ENCODE peak calls at places on chromosomes 7 and 10, in nine cellular contexts. One of them, this sample, is unnamed.

GRCh38 chr7:76512941-76513816 is 2.8 kb downstream of the UPK3B start:
- DNase-seq in mesendoderm: peak
- DNase-seq in effector memory CD4-positive, alpha-beta T cell: no peak
- DNase-seq in RWPE2: no peak
- DNase-seq in heart left ventricle: no peak
- DNase-seq in CD8-positive, alpha-beta T cell: no peak
- DNase-seq in stomach: no peak
- DNase-seq in ovary: peak
- DNase-seq in adrenal gland: no peak
- DNase-seq in this sample: no peak

GRCh38 chr10:78524941-78525340 is 491.3 kb downstream of the RPS24 start:
- DNase-seq in mesendoderm: no peak
- DNase-seq in effector memory CD4-positive, alpha-beta T cell: no peak
- DNase-seq in RWPE2: peak
- DNase-seq in heart left ventricle: no peak
- DNase-seq in CD8-positive, alpha-beta T cell: no peak
- DNase-seq in stomach: no peak
- DNase-seq in ovary: no peak
- DNase-seq in adrenal gland: no peak
- DNase-seq in this sample: no peak

GRCh38 chr10:131776496-131776895 is 124.3 kb upstream of the PPP2R2D start:
- DNase-seq in mesendoderm: no peak
- DNase-seq in effector memory CD4-positive, alpha-beta T cell: no peak
- DNase-seq in RWPE2: no peak
- DNase-seq in heart left ventricle: no peak
- DNase-seq in CD8-positive, alpha-beta T cell: no peak
- DNase-seq in stomach: peak
- DNase-seq in ovary: no peak
- DNase-seq in adrenal gland: no peak
- DNase-seq in this sample: no peak

GRCh38 chr10:68628576-68629127 is 68.5 kb downstream of the TET1 start:
- DNase-seq in mesendoderm: no peak
- DNase-seq in effector memory CD4-positive, alpha-beta T cell: no peak
- DNase-seq in RWPE2: no peak
- DNase-seq in heart left ventricle: no peak
- DNase-seq in CD8-positive, alpha-beta T cell: peak
- DNase-seq in stomach: no peak
- DNase-seq in ovary: no peak
- DNase-seq in adrenal gland: no peak
- DNase-seq in this sample: no peak

GRCh38 chr10:75127481-75127880 is 16.0 kb downstream of the SAMD8 start:
- DNase-seq in mesendoderm: no peak
- DNase-seq in effector memory CD4-positive, alpha-beta T cell: no peak
- DNase-seq in RWPE2: no peak
- DNase-seq in heart left ventricle: no peak
- DNase-seq in CD8-positive, alpha-beta T cell: no peak
- DNase-seq in stomach: no peak
- DNase-seq in ovary: no peak
- DNase-seq in adrenal gland: no peak
- DNase-seq in this sample: peak

GRCh38 chr10:122460891-122461293 is 461 bp upstream of the HTRA1 start:
- DNase-seq in mesendoderm: no peak
- DNase-seq in effector memory CD4-positive, alpha-beta T cell: no peak
- DNase-seq in RWPE2: no peak
- DNase-seq in heart left ventricle: peak
- DNase-seq in CD8-positive, alpha-beta T cell: no peak
- DNase-seq in stomach: no peak
- DNase-seq in ovary: peak
- DNase-seq in adrenal gland: peak
- DNase-seq in this sample: no peak

GRCh38 chr7:22849158-22849557 is 26.5 kb upstream of the TOMM7 start:
- DNase-seq in mesendoderm: no peak
- DNase-seq in effector memory CD4-positive, alpha-beta T cell: no peak
- DNase-seq in RWPE2: no peak
- DNase-seq in heart left ventricle: no peak
- DNase-seq in CD8-positive, alpha-beta T cell: no peak
- DNase-seq in stomach: no peak
- DNase-seq in ovary: no peak
- DNase-seq in adrenal gland: no peak
- DNase-seq in this sample: no peak

GRCh38 chr7:466465-467191 is 53.0 kb downstream of the PDGFA start:
- DNase-seq in mesendoderm: no peak
- DNase-seq in effector memory CD4-positive, alpha-beta T cell: no peak
- DNase-seq in RWPE2: no peak
- DNase-seq in heart left ventricle: no peak
- DNase-seq in CD8-positive, alpha-beta T cell: no peak
- DNase-seq in stomach: no peak
- DNase-seq in ovary: peak
- DNase-seq in adrenal gland: peak
- DNase-seq in this sample: no peak

GRCh38 chr7:6571160-6571779 is 6.0 kb upstream of the ZDHHC4 start:
- DNase-seq in mesendoderm: no peak
- DNase-seq in effector memory CD4-positive, alpha-beta T cell: no peak
- DNase-seq in RWPE2: no peak
- DNase-seq in heart left ventricle: no peak
- DNase-seq in CD8-positive, alpha-beta T cell: no peak
- DNase-seq in stomach: no peak
- DNase-seq in ovary: no peak
- DNase-seq in adrenal gland: no peak
- DNase-seq in this sample: peak

GRCh38 chr7:1990001-1990670 is 242.6 kb downstream of the MAD1L1 start:
- DNase-seq in mesendoderm: no peak
- DNase-seq in effector memory CD4-positive, alpha-beta T cell: no peak
- DNase-seq in RWPE2: no peak
- DNase-seq in heart left ventricle: peak
- DNase-seq in CD8-positive, alpha-beta T cell: no peak
- DNase-seq in stomach: no peak
- DNase-seq in ovary: no peak
- DNase-seq in adrenal gland: no peak
- DNase-seq in this sample: no peak

GRCh38 chr10:43078986-43079273 is 2.1 kb downstream of the RET start:
- DNase-seq in mesendoderm: peak
- DNase-seq in effector memory CD4-positive, alpha-beta T cell: no peak
- DNase-seq in RWPE2: no peak
- DNase-seq in heart left ventricle: peak
- DNase-seq in CD8-positive, alpha-beta T cell: peak
- DNase-seq in stomach: no peak
- DNase-seq in ovary: no peak
- DNase-seq in adrenal gland: no peak
- DNase-seq in this sample: peak

GRCh38 chr10:22681783-22682183 is 32.6 kb downstream of the PIP4K2A start:
- DNase-seq in mesendoderm: no peak
- DNase-seq in effector memory CD4-positive, alpha-beta T cell: peak
- DNase-seq in RWPE2: no peak
- DNase-seq in heart left ventricle: no peak
- DNase-seq in CD8-positive, alpha-beta T cell: peak
- DNase-seq in stomach: no peak
- DNase-seq in ovary: no peak
- DNase-seq in adrenal gland: peak
- DNase-seq in this sample: peak

GRCh38 chr7:128910569-128910945 is at the start of gene KCP:
- DNase-seq in mesendoderm: peak
- DNase-seq in effector memory CD4-positive, alpha-beta T cell: no peak
- DNase-seq in RWPE2: peak
- DNase-seq in heart left ventricle: no peak
- DNase-seq in CD8-positive, alpha-beta T cell: no peak
- DNase-seq in stomach: no peak
- DNase-seq in ovary: no peak
- DNase-seq in adrenal gland: no peak
- DNase-seq in this sample: no peak

GRCh38 chr7:13992621-13992982 is 3.1 kb upstream of the ETV1 start:
- DNase-seq in mesendoderm: no peak
- DNase-seq in effector memory CD4-positive, alpha-beta T cell: no peak
- DNase-seq in RWPE2: no peak
- DNase-seq in heart left ventricle: no peak
- DNase-seq in CD8-positive, alpha-beta T cell: no peak
- DNase-seq in stomach: no peak
- DNase-seq in ovary: no peak
- DNase-seq in adrenal gland: no peak
- DNase-seq in this sample: no peak

GRCh38 chr10:109696462-109696861 is 226.8 kb downstream of the XPNPEP1 start:
- DNase-seq in mesendoderm: no peak
- DNase-seq in effector memory CD4-positive, alpha-beta T cell: no peak
- DNase-seq in RWPE2: no peak
- DNase-seq in heart left ventricle: no peak
- DNase-seq in CD8-positive, alpha-beta T cell: no peak
- DNase-seq in stomach: no peak
- DNase-seq in ovary: no peak
- DNase-seq in adrenal gland: no peak
- DNase-seq in this sample: no peak

GRCh38 chr10:80206277-80206655 is 929 bp upstream of the ANXA11 start:
- DNase-seq in mesendoderm: no peak
- DNase-seq in effector memory CD4-positive, alpha-beta T cell: no peak
- DNase-seq in RWPE2: no peak
- DNase-seq in heart left ventricle: no peak
- DNase-seq in CD8-positive, alpha-beta T cell: no peak
- DNase-seq in stomach: no peak
- DNase-seq in ovary: no peak
- DNase-seq in adrenal gland: no peak
- DNase-seq in this sample: no peak
- H3K4me3 ChIP-seq in mesendoderm: no peak
- H3K4me3 ChIP-seq in effector memory CD4-positive, alpha-beta T cell: peak
- H3K4me3 ChIP-seq in RWPE2: no peak
- H3K4me3 ChIP-seq in heart left ventricle: peak
- H3K4me3 ChIP-seq in CD8-positive, alpha-beta T cell: no peak
- H3K4me3 ChIP-seq in stomach: no peak
- H3K4me3 ChIP-seq in ovary: no peak
- H3K4me3 ChIP-seq in adrenal gland: peak
- H3K4me3 ChIP-seq in this sample: no peak

DNA sequence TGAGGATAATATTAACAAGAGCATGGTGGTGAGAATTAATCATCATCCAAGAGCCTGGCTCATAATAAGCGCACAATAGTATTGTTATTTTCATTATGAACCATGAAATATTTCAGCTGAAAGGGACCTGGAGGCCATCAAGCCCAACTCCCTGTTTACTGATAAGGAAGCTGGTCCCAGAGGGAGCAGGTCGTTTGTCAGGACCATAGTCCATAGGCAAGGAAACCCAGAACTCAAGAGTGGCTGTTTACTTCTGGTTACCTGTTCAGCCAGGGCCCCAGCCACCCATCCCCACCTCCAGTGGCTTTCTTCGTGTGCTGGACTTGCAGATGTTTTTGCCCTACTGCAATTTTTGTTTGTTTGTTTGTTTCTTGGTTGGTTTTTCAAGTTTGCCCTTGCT is 151.9 kb downstream of the TPST1 start:
- DNase-seq in mesendoderm: no peak
- DNase-seq in effector memory CD4-positive, alpha-beta T cell: no peak
- DNase-seq in RWPE2: no peak
- DNase-seq in heart left ventricle: no peak
- DNase-seq in CD8-positive, alpha-beta T cell: no peak
- DNase-seq in stomach: no peak
- DNase-seq in ovary: no peak
- DNase-seq in adrenal gland: no peak
- DNase-seq in this sample: no peak
- H3K4me3 ChIP-seq in mesendoderm: no peak
- H3K4me3 ChIP-seq in effector memory CD4-positive, alpha-beta T cell: no peak
- H3K4me3 ChIP-seq in RWPE2: peak
- H3K4me3 ChIP-seq in heart left ventricle: no peak
- H3K4me3 ChIP-seq in CD8-positive, alpha-beta T cell: no peak
- H3K4me3 ChIP-seq in stomach: no peak
- H3K4me3 ChIP-seq in ovary: no peak
- H3K4me3 ChIP-seq in adrenal gland: no peak
- H3K4me3 ChIP-seq in this sample: no peak

GRCh38 chr10:70559861-70560260 is 42.7 kb downstream of the PRF1 start:
- DNase-seq in mesendoderm: peak
- DNase-seq in effector memory CD4-positive, alpha-beta T cell: no peak
- DNase-seq in RWPE2: no peak
- DNase-seq in heart left ventricle: no peak
- DNase-seq in CD8-positive, alpha-beta T cell: no peak
- DNase-seq in stomach: no peak
- DNase-seq in ovary: peak
- DNase-seq in adrenal gland: no peak
- DNase-seq in this sample: no peak

GRCh38 chr10:70560511-70560931 is 42.0 kb downstream of the PRF1 start:
- DNase-seq in mesendoderm: no peak
- DNase-seq in effector memory CD4-positive, alpha-beta T cell: no peak
- DNase-seq in RWPE2: peak
- DNase-seq in heart left ventricle: no peak
- DNase-seq in CD8-positive, alpha-beta T cell: no peak
- DNase-seq in stomach: no peak
- DNase-seq in ovary: peak
- DNase-seq in adrenal gland: no peak
- DNase-seq in this sample: no peak

GRCh38 chr10:70558295-70558694 is 44.2 kb downstream of the PRF1 start:
- DNase-seq in mesendoderm: no peak
- DNase-seq in effector memory CD4-positive, alpha-beta T cell: no peak
- DNase-seq in RWPE2: no peak
- DNase-seq in heart left ventricle: no peak
- DNase-seq in CD8-positive, alpha-beta T cell: no peak
- DNase-seq in stomach: no peak
- DNase-seq in ovary: peak
- DNase-seq in adrenal gland: no peak
- DNase-seq in this sample: no peak

GRCh38 chr10:70557876-70558275 is 44.7 kb downstream of the PRF1 start:
- DNase-seq in mesendoderm: no peak
- DNase-seq in effector memory CD4-positive, alpha-beta T cell: no peak
- DNase-seq in RWPE2: no peak
- DNase-seq in heart left ventricle: no peak
- DNase-seq in CD8-positive, alpha-beta T cell: no peak
- DNase-seq in stomach: no peak
- DNase-seq in ovary: no peak
- DNase-seq in adrenal gland: no peak
- DNase-seq in this sample: no peak

GRCh38 chr10:70558871-70559810 is 43.4 kb downstream of the PRF1 start:
- DNase-seq in mesendoderm: peak
- DNase-seq in effector memory CD4-positive, alpha-beta T cell: peak
- DNase-seq in RWPE2: peak
- DNase-seq in heart left ventricle: peak
- DNase-seq in CD8-positive, alpha-beta T cell: peak
- DNase-seq in stomach: peak
- DNase-seq in ovary: peak
- DNase-seq in adrenal gland: peak
- DNase-seq in this sample: peak
- H3K4me3 ChIP-seq in mesendoderm: no peak
- H3K4me3 ChIP-seq in effector memory CD4-positive, alpha-beta T cell: peak
- H3K4me3 ChIP-seq in RWPE2: no peak
- H3K4me3 ChIP-seq in heart left ventricle: peak
- H3K4me3 ChIP-seq in CD8-positive, alpha-beta T cell: peak
- H3K4me3 ChIP-seq in stomach: peak
- H3K4me3 ChIP-seq in ovary: no peak
- H3K4me3 ChIP-seq in adrenal gland: no peak
- H3K4me3 ChIP-seq in this sample: no peak

DNA sequence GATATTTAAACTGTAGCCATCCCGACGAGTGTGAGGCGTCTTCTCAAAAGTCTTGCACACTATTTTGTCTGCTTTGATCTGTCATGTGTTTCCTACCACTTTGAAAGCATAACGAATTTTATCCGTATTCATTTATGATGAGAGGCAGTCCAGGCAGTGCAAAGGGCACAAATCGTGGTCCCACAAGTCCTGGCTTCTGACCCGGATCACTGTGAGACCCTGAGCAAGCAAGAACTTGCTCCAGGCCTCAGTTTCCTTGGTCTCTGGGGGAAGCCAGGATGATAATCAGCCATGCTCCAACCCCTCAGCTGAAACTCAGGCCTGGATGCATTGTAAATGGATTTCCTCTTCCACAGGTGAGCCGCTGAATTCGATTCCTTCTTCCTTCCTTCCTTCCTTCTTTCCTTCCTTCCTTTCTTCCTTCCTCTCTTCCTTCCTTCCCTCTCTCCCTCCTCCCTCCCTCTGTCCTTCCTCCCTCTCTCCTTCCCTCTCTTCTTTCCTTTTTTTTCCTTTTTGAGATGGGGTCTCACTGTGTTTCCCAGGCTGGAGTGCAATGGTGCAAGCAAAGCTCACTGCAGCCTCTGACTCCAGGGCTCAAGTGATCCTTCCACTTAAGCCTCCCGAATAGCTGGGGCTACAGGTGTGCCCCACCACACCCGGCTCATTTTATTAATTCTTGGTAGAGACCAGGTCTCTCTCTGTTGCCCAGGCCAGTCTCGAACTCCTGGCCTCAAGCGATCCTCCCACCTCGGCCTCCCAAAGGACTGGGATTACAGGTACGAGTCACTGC is 18.4 kb upstream of the ZKSCAN1 start:
- DNase-seq in mesendoderm: no peak
- DNase-seq in effector memory CD4-positive, alpha-beta T cell: no peak
- DNase-seq in RWPE2: peak
- DNase-seq in heart left ventricle: no peak
- DNase-seq in CD8-positive, alpha-beta T cell: no peak
- DNase-seq in stomach: no peak
- DNase-seq in ovary: no peak
- DNase-seq in adrenal gland: no peak
- DNase-seq in this sample: no peak
- H3K4me3 ChIP-seq in mesendoderm: no peak
- H3K4me3 ChIP-seq in effector memory CD4-positive, alpha-beta T cell: peak
- H3K4me3 ChIP-seq in RWPE2: no peak
- H3K4me3 ChIP-seq in heart left ventricle: peak
- H3K4me3 ChIP-seq in CD8-positive, alpha-beta T cell: peak
- H3K4me3 ChIP-seq in stomach: peak
- H3K4me3 ChIP-seq in ovary: peak
- H3K4me3 ChIP-seq in adrenal gland: peak
- H3K4me3 ChIP-seq in this sample: peak

This sample was measured in epithelial cell of esophagus.